ENCODE peak calls at places on chromosomes 12 and 14, in eight cellular contexts. J is lung; Q is CD8-positive, alpha-beta T cell; M is heart left ventricle; N is thoracic aorta; C is CD4-positive, alpha-beta memory T cell; A is colonic mucosa; F is tibial nerve. O is an unnamed sample. For H3K4me1, the result is how much of the 10 kb centered on the place peaks cover.

GRCh38 chr12:103634732-103635131 is 47.7 kb downstream of the STAB2 start:
- DNase-seq in J (no peak), Q (no peak), M (no peak), N (no peak), C (no peak), A (no peak), F (no peak), O (no peak)

GRCh38 chr12:57157588-57158173 is 10.3 kb upstream of the LRP1-AS start:
- DNase-seq in J (no peak), Q (no peak), M (peak), N (no peak), C (no peak), A (no peak), F (peak), O (no peak)

GRCh38 chr14:72663076-72663487 is 230.8 kb downstream of the DPF3 start:
- DNase-seq in J (no peak), Q (no peak), M (no peak), N (no peak), C (no peak), A (no peak), F (no peak), O (no peak)

GRCh38 chr14:61690982-61691381 is 4.3 kb upstream of the HIF1A start:
- DNase-seq in J (no peak), Q (no peak), M (no peak), N (no peak), C (no peak), A (no peak), F (no peak), O (no peak)

GRCh38 chr12:15837141-15837781 is 44.9 kb upstream of the STRAP start:
- DNase-seq in J (no peak), Q (no peak), M (peak), N (no peak), C (no peak), A (no peak), F (no peak), O (no peak)

GRCh38 chr12:57240926-57241555 is 9.9 kb downstream of the STAC3 start:
- DNase-seq in J (no peak), Q (no peak), M (no peak), N (no peak), C (no peak), A (no peak), F (no peak), O (peak)

GRCh38 chr12:43848786-43849185 is 12.9 kb downstream of the TMEM117 start:
- DNase-seq in J (no peak), Q (no peak), M (no peak), N (no peak), C (no peak), A (no peak), F (no peak), O (no peak)

GRCh38 chr12:114011711-114012110 is 45.6 kb upstream of the RBM19 start:
- DNase-seq in J (no peak), Q (no peak), M (no peak), N (no peak), C (no peak), A (no peak), F (no peak), O (no peak)

GRCh38 chr12:47811581-47812484 is 7.9 kb downstream of the HDAC7 start:
- DNase-seq in J (no peak), Q (no peak), M (peak), N (peak), C (no peak), A (no peak), F (peak), O (peak)

GRCh38 chr12:111842556-111843396 is 748 bp downstream of the MAPKAPK5 start:
- DNase-seq in J (no peak), Q (no peak), M (no peak), N (no peak), C (peak), A (peak), F (peak), O (no peak)

GRCh38 chr12:18171571-18171970 is 81.6 kb upstream of the RERGL start:
- DNase-seq in J (no peak), Q (no peak), M (no peak), N (no peak), C (no peak), A (no peak), F (no peak), O (no peak)

GRCh38 chr12:65936529-65936911 is 112.2 kb downstream of the HMGA2 start:
- DNase-seq in J (no peak), Q (no peak), M (no peak), N (no peak), C (no peak), A (no peak), F (no peak), O (no peak)

GRCh38 chr12:65934480-65935115 is 110.3 kb downstream of the HMGA2 start:
- DNase-seq in J (no peak), Q (no peak), M (no peak), N (no peak), C (no peak), A (no peak), F (no peak), O (no peak)

GRCh38 chr12:65937181-65937641 is 112.9 kb downstream of the HMGA2 start:
- DNase-seq in J (no peak), Q (no peak), M (no peak), N (no peak), C (no peak), A (no peak), F (no peak), O (no peak)

GRCh38 chr12:65937806-65938205 is 113.5 kb downstream of the HMGA2 start:
- DNase-seq in J (no peak), Q (no peak), M (no peak), N (no peak), C (no peak), A (no peak), F (no peak), O (no peak)

GRCh38 chr12:65935906-65936528 is 111.7 kb downstream of the HMGA2 start:
- DNase-seq in J (no peak), Q (no peak), M (no peak), N (no peak), C (no peak), A (no peak), F (no peak), O (no peak)
- H3K4me1 ChIP-seq in J (under half), Q (under half), M (under half), N (under half), C (under half), A (under half), F (under half), O (under half)

DNA sequence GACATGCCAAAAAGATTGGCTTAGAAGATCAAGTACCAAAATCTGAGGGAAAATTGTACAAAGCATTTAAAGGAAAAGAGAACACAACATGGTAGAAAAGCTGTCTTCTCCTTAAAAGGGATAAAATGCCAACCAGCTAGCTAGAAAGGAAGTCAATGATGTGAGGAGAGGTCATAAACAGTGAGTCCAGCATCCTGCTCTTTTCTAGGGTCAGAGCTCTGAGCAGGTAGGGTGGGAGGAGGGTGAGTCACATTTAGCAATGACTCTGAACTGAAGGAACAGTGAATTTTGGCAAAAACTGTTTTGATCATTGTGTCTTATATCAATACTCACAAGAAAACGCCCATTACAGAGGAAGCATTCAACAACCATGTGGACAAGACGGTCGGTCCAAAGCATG is 322.3 kb downstream of the DAD1 start:
- DNase-seq in J (no peak), Q (no peak), M (no peak), N (no peak), C (no peak), A (no peak), F (no peak), O (no peak)
- H3K4me1 ChIP-seq in J (under half), Q (under half), M (under half), N (under half), C (under half), A (under half), F (under half), O (under half)

GRCh38 chr12:75852143-75852542 is 179.4 kb downstream of the PHLDA1 start:
- DNase-seq in J (no peak), Q (no peak), M (no peak), N (no peak), C (no peak), A (no peak), F (no peak), O (no peak)

GRCh38 chr12:75848533-75848932 is 183.0 kb downstream of the PHLDA1 start:
- DNase-seq in J (no peak), Q (no peak), M (no peak), N (no peak), C (no peak), A (no peak), F (no peak), O (no peak)

GRCh38 chr12:75848961-75849360 is 182.6 kb downstream of the PHLDA1 start:
- DNase-seq in J (no peak), Q (no peak), M (no peak), N (no peak), C (no peak), A (no peak), F (no peak), O (no peak)

GRCh38 chr12:75852956-75853355 is 178.6 kb downstream of the PHLDA1 start:
- DNase-seq in J (no peak), Q (no peak), M (no peak), N (no peak), C (no peak), A (no peak), F (no peak), O (no peak)

GRCh38 chr12:75850751-75851462 is 180.7 kb downstream of the PHLDA1 start:
- DNase-seq in J (no peak), Q (no peak), M (no peak), N (no peak), C (no peak), A (peak), F (no peak), O (no peak)
- H3K4me1 ChIP-seq in J (under half), Q (under half), M (under half), N (under half), C (under half), A (under half), F (under half), O (under half)

GRCh38 chr12:96770239-96770780 is 136.7 kb upstream of the NEDD1 start:
- DNase-seq in J (no peak), Q (no peak), M (no peak), N (no peak), C (no peak), A (no peak), F (no peak), O (no peak)

GRCh38 chr12:96776908-96777307 is 130.1 kb upstream of the NEDD1 start:
- DNase-seq in J (no peak), Q (no peak), M (no peak), N (no peak), C (no peak), A (no peak), F (no peak), O (no peak)

GRCh38 chr12:96774501-96775256 is 132.4 kb upstream of the NEDD1 start:
- DNase-seq in J (no peak), Q (no peak), M (no peak), N (no peak), C (no peak), A (no peak), F (no peak), O (no peak)

DNA sequence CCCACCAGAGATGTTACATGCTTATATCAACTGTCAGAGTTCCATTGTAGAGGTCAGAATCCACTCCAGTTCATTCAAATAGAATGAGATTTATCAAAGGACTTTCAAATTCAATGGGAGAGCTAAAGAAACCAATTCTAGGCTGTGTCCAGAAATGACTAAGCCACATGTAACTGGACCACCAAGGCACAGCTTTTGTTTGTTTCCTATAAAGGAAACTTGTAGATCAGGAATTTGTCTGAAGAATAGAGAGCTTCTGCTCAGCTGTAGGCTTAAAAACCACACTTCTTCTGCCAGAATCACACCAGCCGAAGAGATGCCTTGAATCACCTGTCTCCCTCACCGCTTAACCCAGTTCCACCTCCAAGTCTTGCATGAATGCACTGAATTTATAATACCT is 134.0 kb upstream of the NEDD1 start:
- DNase-seq in J (no peak), Q (no peak), M (no peak), N (no peak), C (no peak), A (no peak), F (no peak), O (no peak)
- H3K4me1 ChIP-seq in J (under half), Q (under half), M (under half), N (under half), C (under half), A (under half), F (under half), O (under half)

GRCh38 chr12:68627673-68628319 is 17.1 kb downstream of the RAP1B start:
- DNase-seq in J (no peak), Q (no peak), M (no peak), N (no peak), C (no peak), A (no peak), F (no peak), O (no peak)

GRCh38 chr12:68628698-68629097 is 18.0 kb downstream of the RAP1B start:
- DNase-seq in J (no peak), Q (no peak), M (no peak), N (no peak), C (no peak), A (no peak), F (no peak), O (no peak)

GRCh38 chr12:68630598-68630997 is 19.9 kb downstream of the RAP1B start:
- DNase-seq in J (no peak), Q (no peak), M (no peak), N (no peak), C (no peak), A (no peak), F (no peak), O (no peak)

GRCh38 chr12:68631177-68631576 is 20.5 kb downstream of the RAP1B start:
- DNase-seq in J (no peak), Q (no peak), M (no peak), N (no peak), C (no peak), A (no peak), F (no peak), O (no peak)

DNA sequence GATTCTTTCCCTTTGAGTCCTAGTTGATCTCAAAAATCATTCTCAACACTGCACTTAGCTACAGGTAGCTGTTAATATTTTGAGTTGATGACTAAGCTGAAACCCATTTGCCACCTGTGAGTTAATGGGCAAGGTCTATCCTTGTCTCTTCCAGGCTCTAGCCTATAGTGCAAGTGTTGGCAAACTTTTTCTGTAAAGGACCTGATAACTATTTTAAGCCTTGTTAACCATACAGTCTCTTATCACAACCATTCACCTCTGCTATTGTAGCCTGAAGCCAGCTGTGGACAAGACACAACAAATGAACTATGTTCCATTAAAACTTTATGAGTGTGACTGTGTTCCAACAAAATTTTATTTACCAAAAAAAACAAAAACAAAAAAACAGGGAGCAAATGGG is 19.4 kb downstream of the RAP1B start:
- DNase-seq in J (no peak), Q (no peak), M (no peak), N (no peak), C (no peak), A (no peak), F (no peak), O (no peak)
- H3K4me1 ChIP-seq in J (under half), Q (half or more), M (under half), N (under half), C (half or more), A (under half), F (under half), O (under half)

GRCh38 chr12:61996717-61997116 is 263.5 kb upstream of the USP15 start:
- DNase-seq in J (no peak), Q (no peak), M (no peak), N (no peak), C (no peak), A (no peak), F (no peak), O (no peak)
- H3K4me1 ChIP-seq in J (under half), Q (under half), M (under half), N (under half), C (under half), A (under half), F (under half), O (under half)

DNA sequence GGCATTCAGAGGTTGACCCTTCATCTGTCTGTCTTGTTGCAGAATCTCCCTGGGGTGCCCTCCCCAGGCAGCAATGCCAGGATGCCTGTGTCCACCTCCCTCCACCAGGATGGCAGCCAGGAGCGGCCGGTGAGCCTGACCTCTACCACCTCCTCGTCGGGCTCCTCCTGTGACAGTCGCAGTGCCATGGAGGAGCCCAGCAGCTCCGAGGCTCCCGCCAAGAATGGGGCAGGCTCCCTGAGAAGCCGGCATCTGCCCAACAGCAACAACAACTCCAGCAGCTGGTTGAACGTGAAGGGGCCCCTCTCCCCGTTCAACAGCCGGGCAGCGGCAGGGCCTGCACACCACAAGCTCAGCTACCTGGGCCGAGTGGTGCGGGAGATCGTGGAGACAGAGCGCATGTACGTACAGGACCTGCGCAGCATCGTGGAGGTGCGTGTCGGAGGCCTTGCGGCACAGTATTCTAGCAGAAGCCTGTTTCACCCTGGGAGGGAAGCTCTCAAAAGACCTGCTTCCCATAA is 23.4 kb downstream of the PLEKHG3 start:
- DNase-seq in J (no peak), Q (no peak), M (no peak), N (no peak), C (no peak), A (no peak), F (no peak), O (no peak)
- H3K4me1 ChIP-seq in J (under half), Q (under half), M (under half), N (half or more), C (half or more), A (under half), F (under half), O (under half)

DNA sequence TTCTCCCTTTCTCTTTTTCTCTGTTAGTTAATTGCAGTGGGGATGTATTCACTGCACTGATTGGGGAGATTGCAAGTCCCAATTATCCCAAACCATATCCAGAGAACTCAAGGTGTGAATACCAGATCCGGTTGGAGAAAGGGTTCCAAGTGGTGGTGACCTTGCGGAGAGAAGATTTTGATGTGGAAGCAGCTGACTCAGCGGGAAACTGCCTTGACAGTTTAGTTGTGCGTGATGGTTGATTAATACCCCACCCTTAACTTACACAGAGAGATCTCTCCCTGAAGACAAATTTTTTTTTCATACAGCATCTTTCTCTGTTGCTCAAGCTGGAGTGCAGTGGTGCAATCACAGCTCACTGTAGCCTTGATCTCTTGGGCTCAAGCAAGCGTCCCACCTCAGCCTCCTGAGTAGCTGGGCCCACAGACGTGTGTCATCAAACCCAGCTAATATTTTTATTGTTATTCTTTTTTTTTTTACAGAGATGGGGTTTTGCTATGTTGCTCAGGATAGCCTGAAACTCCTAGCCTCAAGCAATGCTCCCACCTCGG is 4.6 kb downstream of the C1S start:
- DNase-seq in J (no peak), Q (no peak), M (no peak), N (no peak), C (no peak), A (no peak), F (no peak), O (no peak)
- H3K4me1 ChIP-seq in J (under half), Q (under half), M (under half), N (under half), C (under half), A (under half), F (under half), O (under half)

DNA sequence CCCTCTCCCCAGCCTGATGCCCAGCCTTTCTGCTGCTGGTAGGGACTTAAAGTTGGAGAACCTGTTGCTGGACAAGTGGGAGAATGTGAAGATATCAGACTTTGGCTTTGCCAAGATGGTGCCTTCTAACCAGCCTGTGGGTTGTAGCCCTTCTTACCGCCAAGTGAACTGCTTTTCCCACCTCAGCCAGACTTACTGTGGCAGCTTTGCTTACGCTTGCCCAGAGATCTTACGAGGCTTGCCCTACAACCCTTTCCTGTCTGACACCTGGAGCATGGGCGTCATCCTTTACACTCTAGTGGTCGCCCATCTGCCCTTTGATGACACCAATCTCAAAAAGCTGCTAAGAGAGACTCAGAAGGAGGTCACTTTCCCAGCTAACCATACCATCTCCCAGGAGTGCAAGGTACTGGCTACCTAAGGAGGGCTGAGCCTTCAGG is 1.6 kb downstream of the TSSK4 start:
- DNase-seq in J (no peak), Q (no peak), M (no peak), N (no peak), C (no peak), A (no peak), F (no peak), O (no peak)
- H3K4me1 ChIP-seq in J (under half), Q (under half), M (under half), N (under half), C (under half), A (under half), F (under half), O (under half)

O was measured in psoas muscle.